ENCODE peak calls at places on chromosomes 2 and 18, in four cellular contexts. J is fibroblast of pulmonary artery, X is GDM1, F is COR-L47. M is an unnamed sample.

GRCh38 chr2:85921659-85922058 is 32.9 kb upstream of the ST3GAL5 start:
- DNase-seq in J (no peak), F (no peak), X (no peak), M (no peak)

GRCh38 chr2:235006461-235006860 is 54.6 kb downstream of the SH3BP4 start:
- DNase-seq in J (no peak), F (no peak), X (no peak), M (no peak)

GRCh38 chr2:174024524-174025270 is 59.5 kb upstream of the SP3 start:
- DNase-seq in X (no peak), J (peak), F (no peak), M (no peak)

GRCh38 chr2:181185948-181186347 is 205.5 kb downstream of the UBE2E3 start:
- DNase-seq in F (no peak), X (no peak), J (no peak), M (no peak)

GRCh38 chr2:218081695-218082094 is 12.6 kb downstream of the RUFY4 start:
- DNase-seq in F (no peak), J (peak), X (no peak), M (no peak)

GRCh38 chr2:160077912-160078585 is 15.6 kb upstream of the PLA2R1 start:
- DNase-seq in F (no peak), J (no peak), X (no peak), M (no peak)

GRCh38 chr2:95314964-95315611 is 17.9 kb downstream of the KCNIP3 start:
- DNase-seq in J (peak), X (no peak), F (peak), M (peak)

GRCh38 chr2:118529931-118530330 is 317.5 kb downstream of the EN1 start:
- DNase-seq in F (no peak), J (no peak), X (no peak), M (no peak)

GRCh38 chr2:96580771-96581170 is 44.2 kb downstream of the ARID5A start:
- DNase-seq in F (no peak), X (no peak), J (peak), M (peak)

GRCh38 chr2:217248312-217248935 is 388.6 kb upstream of the TNP1 start:
- DNase-seq in X (no peak), J (peak), F (no peak), M (no peak)

GRCh38 chr2:99066602-99067001 is 74.9 kb upstream of the C2orf15 start:
- DNase-seq in X (peak), J (peak), F (peak), M (peak)

GRCh38 chr18:77133920-77134496 is 1.4 kb upstream of the MBP start:
- DNase-seq in F (peak), X (peak), J (no peak), M (no peak)

GRCh38 chr18:42068030-42068429 is 113.0 kb downstream of the PIK3C3 start:
- DNase-seq in X (no peak), F (no peak), J (no peak), M (no peak)

GRCh38 chr2:54704688-54705605 is 18.5 kb upstream of the EML6 start:
- DNase-seq in F (peak), J (peak), X (peak), M (peak)

GRCh38 chr2:203579131-203579643 is 44.1 kb upstream of the RAPH1 start:
- DNase-seq in J (peak), X (no peak), F (peak), M (peak)

GRCh38 chr18:77093584-77093983 is 39.0 kb downstream of the MBP start:
- DNase-seq in X (no peak), J (no peak), F (no peak), M (no peak)

GRCh38 chr2:47488870-47489584 is 86.1 kb downstream of the MSH2 start:
- DNase-seq in F (no peak), X (no peak), J (peak), M (no peak)

GRCh38 chr2:200810967-200811335 is 759 bp upstream of the BZW1 start:
- DNase-seq in F (no peak), J (no peak), X (no peak), M (no peak)

GRCh38 chr2:191188550-191189093 is 37.8 kb upstream of the STAT4 start:
- DNase-seq in J (no peak), X (no peak), F (no peak), M (no peak)

GRCh38 chr2:96869281-96869823 is 528 bp downstream of the SEMA4C start:
- DNase-seq in F (peak), J (peak), X (no peak), M (peak)

GRCh38 chr2:241965931-241966412 is 96.4 kb downstream of the RTP5 start:
- DNase-seq in X (peak), F (no peak), J (peak), M (no peak)

GRCh38 chr2:136052374-136053362 is 65.3 kb downstream of the CXCR4 start:
- DNase-seq in X (no peak), J (no peak), F (no peak), M (no peak)

GRCh38 chr18:46213295-46213694 is 109.1 kb downstream of the HAUS1 start:
- DNase-seq in F (no peak), J (peak), X (no peak), M (no peak)

GRCh38 chr2:36193680-36194079 is 161.9 kb upstream of the CRIM1 start:
- DNase-seq in F (no peak), J (no peak), X (no peak), M (no peak)

GRCh38 chr2:115427436-115427835 is 985.0 kb downstream of the DPP10 start:
- DNase-seq in X (no peak), J (no peak), F (no peak), M (no peak)